ENCODE peak calls at places on chromosomes 4 and X, in seven cellular contexts. H is lower lobe of right lung; I is LNCaP clone FGC; D is stimulated activated naive B cell treated with anti-CD40 and anti-IgM and Interleukin-4, amounts not matched to agents 10 μg/mL and 1 μg/mL and 100 μg/mL, for 72 hours; G is astrocyte of the spinal cord; U is transverse colon; Q is heart left ventricle. R is an unnamed sample.

GRCh38 chr4:47533689-47534347 is 48.7 kb downstream of the ATP10D start:
- DNase-seq in H (no peak), Q (no peak), G (peak), I (no peak), U (no peak), D (no peak), R (no peak)

GRCh38 chr4:16157609-16158503 is 68.4 kb downstream of the TAPT1 start:
- DNase-seq in U (no peak), H (no peak), I (no peak), Q (no peak), D (no peak), G (no peak), R (no peak)

GRCh38 chr4:174314770-174315169 is 31.1 kb downstream of the CEP44 start:
- DNase-seq in I (no peak), D (no peak), U (no peak), H (no peak), Q (no peak), G (peak), R (no peak)

GRCh38 chr4:3135155-3136011 is 60.9 kb downstream of the HTT start:
- DNase-seq in I (peak), Q (no peak), D (no peak), U (no peak), G (no peak), H (no peak), R (no peak)

GRCh38 chr4:10273030-10273429 is 156.4 kb upstream of the WDR1 start:
- DNase-seq in H (no peak), D (no peak), G (no peak), I (no peak), Q (no peak), U (no peak), R (no peak)

GRCh38 chr4:24394041-24394440 is 190.3 kb downstream of the DHX15 start:
- DNase-seq in D (no peak), H (no peak), Q (no peak), I (no peak), G (peak), U (no peak), R (no peak)

GRCh38 chr4:183098723-183099536 is at the start of gene WWC2:
- DNase-seq in Q (peak), U (peak), D (peak), I (no peak), H (peak), G (peak), R (peak)

GRCh38 chrX:1466232-1466661 is 13.5 kb upstream of the ASMTL start:
- DNase-seq in I (no peak), H (peak), G (no peak), U (no peak), D (no peak), Q (peak), R (peak)

GRCh38 chr4:7144374-7145290 is 47.7 kb upstream of the SORCS2 start:
- DNase-seq in G (no peak), Q (no peak), U (no peak), H (no peak), I (no peak), D (no peak), R (no peak)

GRCh38 chrX:37640142-37640541 is 45.4 kb upstream of the XK start:
- DNase-seq in I (no peak), H (no peak), Q (no peak), D (no peak), U (no peak), G (no peak), R (no peak)

GRCh38 chrX:68343551-68343950 is 89.7 kb downstream of the OPHN1 start:
- DNase-seq in I (no peak), U (no peak), D (no peak), H (no peak), G (no peak), Q (no peak), R (no peak)

GRCh38 chr4:146049802-146050201 is 111.2 kb upstream of the ZNF827 start:
- DNase-seq in G (no peak), H (no peak), U (no peak), I (no peak), Q (no peak), D (peak), R (no peak)

GRCh38 chr4:38150766-38151165 is 190.6 kb downstream of the PTTG2 start:
- DNase-seq in D (no peak), H (no peak), Q (no peak), I (no peak), G (no peak), U (no peak), R (no peak)

GRCh38 chr4:145956288-145956890 is 17.8 kb upstream of the ZNF827 start:
- DNase-seq in G (peak), I (no peak), U (peak), Q (peak), D (peak), H (no peak), R (no peak)

GRCh38 chrX:40420899-40421729 is 159.7 kb upstream of the ATP6AP2 start:
- DNase-seq in I (no peak), G (peak), U (no peak), D (no peak), Q (peak), H (no peak), R (no peak)

GRCh38 chr4:156476359-156476758 is 495.2 kb downstream of the PDGFC start:
- DNase-seq in H (no peak), D (no peak), I (no peak), U (no peak), G (peak), Q (no peak), R (no peak)

GRCh38 chr4:87657525-87657924 is 7.4 kb downstream of the DMP1 start:
- DNase-seq in G (peak), D (no peak), I (no peak), H (no peak), Q (no peak), U (no peak), R (no peak)

GRCh38 chr4:8315343-8316250 is 46.0 kb downstream of the HTRA3 start:
- DNase-seq in Q (peak), I (no peak), U (peak), G (peak), D (no peak), H (peak), R (peak)

GRCh38 chr4:159639924-159640323 is 537.0 kb downstream of the RAPGEF2 start:
- DNase-seq in U (no peak), H (no peak), D (no peak), Q (no peak), G (peak), I (no peak), R (no peak)

GRCh38 chr4:100984901-100985300 is 362.4 kb downstream of the PPP3CA start:
- DNase-seq in U (no peak), D (no peak), H (no peak), Q (no peak), G (peak), I (no peak), R (no peak)

GRCh38 chrX:117898206-117898605 is 218.4 kb downstream of the KLHL13 start:
- DNase-seq in Q (no peak), D (no peak), G (no peak), H (no peak), U (no peak), I (no peak), R (no peak)

GRCh38 chrX:20740443-20740842 is 473.7 kb upstream of the RPS6KA3 start:
- DNase-seq in H (no peak), D (no peak), Q (no peak), I (no peak), G (no peak), U (no peak), R (no peak)